ENCODE peak calls at places on chromosomes 16 and 17, in nine cellular contexts. I is SW 1271, N is AG09309, Q is left cardiac atrium, W is psoas muscle, X is NCI-H524, M is nephron progenitor cell, H is COR-L47, D is stomach. K is an unnamed sample.

GRCh38 chr17:64085650-64086005 is 44.3 kb downstream of the ERN1 start:
- DNase-seq in I (no peak), D (no peak), N (no peak), M (no peak), Q (no peak), H (no peak), W (no peak), X (no peak), K (no peak)

GRCh38 chr16:66212426-66212825 is 154.1 kb upstream of the CDH5 start:
- DNase-seq in M (no peak), I (no peak), W (no peak), D (no peak), N (no peak), Q (no peak), H (no peak), X (no peak), K (no peak)

GRCh38 chr17:3626831-3627565 is 9.1 kb downstream of the SHPK start:
- DNase-seq in M (no peak), Q (no peak), W (no peak), X (no peak), N (no peak), H (no peak), I (no peak), D (no peak), K (no peak)

GRCh38 chr17:44202756-44203155 is 3.1 kb upstream of the ATXN7L3 start:
- DNase-seq in I (no peak), M (no peak), H (no peak), X (no peak), W (no peak), D (no peak), N (no peak), Q (no peak), K (no peak)

GRCh38 chr17:27315322-27315721 is 21.4 kb downstream of the WSB1 start:
- DNase-seq in I (no peak), H (no peak), M (no peak), N (peak), X (peak), Q (peak), D (peak), W (peak), K (peak)

GRCh38 chr16:66996324-66996982 is 8.1 kb downstream of the CES4A start:
- DNase-seq in W (peak), I (no peak), Q (peak), N (peak), M (no peak), X (no peak), D (peak), H (no peak), K (peak)

GRCh38 chr16:28136751-28137434 is 73.4 kb upstream of the GSG1L start:
- DNase-seq in D (no peak), M (no peak), N (no peak), X (no peak), W (no peak), H (no peak), Q (no peak), I (no peak), K (no peak)

GRCh38 chr16:31008154-31008950 is 2.1 kb downstream of the STX1B start:
- DNase-seq in D (no peak), M (no peak), N (no peak), H (no peak), Q (no peak), W (no peak), X (no peak), I (no peak), K (no peak)

GRCh38 chr17:4219241-4219640 is 44.5 kb downstream of the ANKFY1 start:
- DNase-seq in I (no peak), H (no peak), N (no peak), D (no peak), W (no peak), Q (no peak), X (no peak), M (no peak), K (no peak)

GRCh38 chr16:87661561-87661960 is 59.3 kb downstream of the JPH3 start:
- DNase-seq in Q (peak), D (no peak), M (peak), H (no peak), X (no peak), I (no peak), N (no peak), W (peak), K (peak)

GRCh38 chr16:9039208-9039607 is 52.2 kb upstream of the HAPSTR1 start:
- DNase-seq in I (no peak), D (no peak), Q (no peak), X (no peak), W (no peak), N (no peak), M (peak), H (no peak), K (no peak)

GRCh38 chr17:77330602-77331081 is 189.9 kb downstream of the SEC14L1 start:
- DNase-seq in W (no peak), M (no peak), I (no peak), H (no peak), Q (no peak), D (peak), N (no peak), X (no peak), K (no peak)

GRCh38 chr16:17457513-17457912 is 13.2 kb downstream of the XYLT1 start:
- DNase-seq in Q (no peak), W (no peak), N (no peak), X (no peak), M (no peak), I (no peak), H (no peak), D (no peak), K (no peak)

GRCh38 chr16:71658771-71659170 is 32.8 kb downstream of the MARVELD3 start:
- DNase-seq in H (no peak), N (no peak), I (no peak), M (no peak), W (no peak), D (no peak), Q (no peak), X (no peak), K (no peak)

GRCh38 chr17:80749611-80750010 is 205.0 kb downstream of the RPTOR start:
- DNase-seq in H (no peak), N (no peak), X (no peak), W (no peak), D (no peak), I (no peak), Q (no peak), M (no peak), K (no peak)

GRCh38 chr16:11142951-11143740 is 112.9 kb downstream of the SOCS1 start:
- DNase-seq in N (no peak), H (peak), I (no peak), D (no peak), X (peak), Q (no peak), M (no peak), W (no peak), K (no peak)

K was measured in GM04504.